ENCODE peak calls at places on chromosome 13, in four cellular contexts. S is A549, R is heart left ventricle, Y is breast epithelium. K is an unnamed sample.

GRCh38 chr13:103188688-103189326 is 122.6 kb upstream of the SLC10A2 start:
- DNase-seq in S (peak; percentile 0), R (no peak), Y (no peak), K (no peak)

GRCh38 chr13:54536112-54536511 is 1507.5 kb downstream of the OLFM4 start:
- DNase-seq in S (peak; percentile 0), R (no peak), Y (no peak), K (no peak)

GRCh38 chr13:25103711-25104110 is 7.8 kb downstream of the PABPC3 start:
- DNase-seq in S (no peak), R (no peak), Y (no peak), K (no peak)

GRCh38 chr13:108325863-108326262 is 56.3 kb downstream of the TNFSF13B start:
- DNase-seq in S (no peak), R (no peak), Y (no peak), K (no peak)

GRCh38 chr13:105370011-105370645 is 1165.3 kb downstream of the EFNB2 start:
- DNase-seq in S (no peak), R (no peak), Y (no peak), K (no peak)

GRCh38 chr13:48976677-48977625 is 1.2 kb downstream of the FNDC3A start:
- DNase-seq in S (peak; percentile 3), R (no peak), Y (no peak), K (peak; percentile 70)

GRCh38 chr13:23796546-23796945 is 92.7 kb downstream of the MIPEP start:
- DNase-seq in S (no peak), R (no peak), Y (no peak), K (no peak)

GRCh38 chr13:35210234-35210633 is 266.3 kb downstream of the MAB21L1 start:
- DNase-seq in S (no peak), R (no peak), Y (no peak), K (no peak)

GRCh38 chr13:94550030-94550738 is 45.8 kb downstream of the TGDS start:
- DNase-seq in S (no peak), R (no peak), Y (peak; percentile 18), K (no peak)

GRCh38 chr13:50222569-50223332 is 207.5 kb downstream of the KCNRG start:
- DNase-seq in S (no peak), R (peak; percentile 40), Y (peak; percentile 54), K (no peak)

GRCh38 chr13:67223742-67224141 is 6.4 kb downstream of the PCDH9 start:
- DNase-seq in S (no peak), R (no peak), Y (no peak), K (no peak)

GRCh38 chr13:49936943-49937273 is 768 bp upstream of the SPRYD7 start:
- DNase-seq in S (no peak), R (no peak), Y (no peak), K (no peak)

GRCh38 chr13:80215368-80215767 is 125.6 kb downstream of the SPRY2 start:
- DNase-seq in S (peak; percentile 35), R (no peak), Y (no peak), K (no peak)

GRCh38 chr13:67408823-67409222 is 178.7 kb upstream of the PCDH9 start:
- DNase-seq in S (no peak), R (no peak), Y (no peak), K (no peak)

GRCh38 chr13:32202268-32202667 is 112.9 kb downstream of the ZAR1L start:
- DNase-seq in S (no peak), R (no peak), Y (no peak), K (no peak)

GRCh38 chr13:80132741-80133601 is 208.0 kb downstream of the SPRY2 start:
- DNase-seq in S (peak; percentile 81), R (peak; percentile 69), Y (peak; percentile 53), K (no peak)

GRCh38 chr13:33543631-33544030 is 258.1 kb upstream of the STARD13 start:
- DNase-seq in S (no peak), R (no peak), Y (no peak), K (no peak)

GRCh38 chr13:91056746-91057145 is 290.7 kb upstream of the MIR17HG start:
- DNase-seq in S (no peak), R (no peak), Y (no peak), K (no peak)

GRCh38 chr13:110759710-110760109 is 46.2 kb downstream of the ING1 start:
- DNase-seq in S (no peak), R (no peak), Y (no peak), K (no peak)

GRCh38 chr13:99829593-99830239 is 141.9 kb downstream of the ZIC5 start:
- DNase-seq in S (no peak), R (no peak), Y (no peak), K (no peak)
- H3K27ac ChIP-seq in S (no peak overlapping the region), R (no peak overlapping the region), Y (no peak overlapping the region), K (no peak overlapping the region)

DNA sequence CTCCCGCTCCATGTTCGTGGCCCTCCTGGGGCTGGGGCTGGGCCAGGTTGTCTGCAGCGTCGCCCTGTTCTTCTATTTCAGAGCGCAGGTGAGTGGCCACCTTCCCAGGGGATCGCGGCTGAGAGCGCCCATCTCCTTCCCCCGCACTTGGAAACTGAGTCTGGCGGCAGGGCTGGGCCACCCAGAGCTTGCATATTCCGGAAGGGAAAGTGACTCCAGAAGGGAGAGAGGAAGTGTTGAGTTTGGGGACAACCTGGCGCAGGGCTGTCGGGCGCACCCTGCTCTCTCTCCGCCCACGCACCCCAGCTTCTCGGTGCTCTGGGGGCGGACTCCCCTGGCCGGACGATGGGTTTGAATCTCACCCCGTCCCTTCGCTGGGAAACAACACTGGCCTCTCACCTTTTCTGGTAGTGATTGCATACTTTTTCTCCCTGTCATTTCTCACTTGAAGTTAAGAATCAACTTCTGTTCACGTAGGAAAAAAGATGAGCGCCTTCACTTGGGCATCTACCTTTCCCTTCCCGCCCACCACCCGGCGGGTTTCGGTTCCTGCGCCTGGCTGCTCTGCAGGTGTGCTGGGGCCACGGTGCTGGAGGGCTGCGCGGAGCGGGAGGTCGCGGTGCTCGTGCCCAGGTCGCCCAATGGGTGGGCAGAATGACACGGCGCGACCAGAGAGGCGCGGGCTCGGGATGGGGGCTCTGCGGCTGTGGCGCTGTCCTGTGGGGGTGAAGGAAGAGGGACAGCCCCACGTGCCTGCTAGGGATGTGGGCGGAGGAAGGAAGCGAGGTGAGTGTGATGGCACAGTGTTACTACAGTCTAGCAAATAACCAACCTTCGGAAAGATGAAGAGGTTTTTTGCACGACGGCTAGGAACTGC is 721 bp downstream of the TNFSF11 start:
- DNase-seq in S (no peak), R (no peak), Y (no peak), K (no peak)
- H3K4me3 ChIP-seq in S (peak overlapping the region; percentile 15), R (no peak overlapping the region), Y (peak overlapping the region; percentile 27), K (peak overlapping the region; percentile 21)

DNA sequence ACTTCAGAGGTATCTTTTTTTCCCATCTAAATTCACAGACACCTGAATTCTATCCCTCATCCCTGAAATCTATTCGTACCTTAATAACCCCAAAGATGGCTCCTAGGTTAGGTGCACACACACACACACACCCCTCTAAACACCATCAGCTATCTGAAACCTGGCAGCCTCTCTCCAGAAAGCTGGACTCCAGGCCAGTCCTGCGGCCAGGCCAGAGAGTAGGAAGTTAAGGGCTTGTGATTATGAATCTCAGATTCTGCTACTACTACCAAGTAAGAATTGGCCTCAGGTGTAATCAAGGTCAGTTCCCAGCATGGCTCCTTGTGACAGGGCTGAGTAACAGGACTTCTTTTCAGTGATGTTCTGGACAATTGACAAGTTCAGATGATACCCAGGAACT is 244.2 kb upstream of the SERP2 start:
- DNase-seq in S (no peak), R (no peak), Y (no peak), K (no peak)
- H3K4me1 ChIP-seq in S (peaks cover 5% of the 10 kb centered on the region), R (no peaks in the 10 kb centered on the region), Y (no peaks in the 10 kb centered on the region), K (peaks cover 7% of the 10 kb centered on the region)

GRCh38 chr13:46894534-46894906 is 2.3 kb downstream of the HTR2A start:
- DNase-seq in S (no peak), R (no peak), Y (no peak), K (no peak)
- H3K27ac ChIP-seq in S (no peak overlapping the region), R (no peak overlapping the region), Y (peak overlapping the region; percentile 83), K (no peak overlapping the region)

DNA sequence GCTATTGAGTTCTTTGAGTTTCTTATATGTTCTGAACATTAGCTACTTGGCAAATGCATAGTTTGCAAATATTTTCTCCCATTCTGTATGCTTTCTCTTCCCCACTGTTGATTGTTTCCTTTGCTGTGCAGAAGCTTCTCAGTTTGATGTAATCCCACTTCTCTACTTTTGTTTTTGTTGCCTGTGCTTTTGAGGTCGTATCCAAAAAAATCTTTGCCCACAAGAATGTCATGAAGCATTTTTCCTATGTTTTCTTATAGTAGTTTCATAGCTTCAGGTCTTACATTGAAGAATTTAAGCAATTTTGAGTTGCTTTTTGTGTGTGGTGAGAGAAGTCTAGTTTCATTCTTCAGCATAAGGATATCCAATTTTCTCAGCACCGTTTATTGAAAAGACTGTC is 536.7 kb upstream of the ARGLU1 start:
- DNase-seq in S (no peak), R (no peak), Y (no peak), K (no peak)
- H3K4me3 ChIP-seq in S (no peak overlapping the region), R (no peak overlapping the region), Y (no peak overlapping the region), K (no peak overlapping the region)

GRCh38 chr13:97583884-97584497 is 150.0 kb downstream of the RAP2A start:
- DNase-seq in S (no peak), R (no peak), Y (no peak), K (no peak)
- H3K4me1 ChIP-seq in S (no peaks in the 10 kb centered on the region), R (no peaks in the 10 kb centered on the region), Y (no peaks in the 10 kb centered on the region), K (no peaks in the 10 kb centered on the region)

GRCh38 chr13:111791131-111791530 is 275.8 kb upstream of the SOX1 start:
- DNase-seq in S (no peak), R (no peak), Y (no peak), K (peak; percentile 31)
- H3K27ac ChIP-seq in S (no peak overlapping the region), R (no peak overlapping the region), Y (no peak overlapping the region), K (no peak overlapping the region)

GRCh38 chr13:98584668-98585397 is 7.9 kb upstream of the STK24 start:
- DNase-seq in S (no peak), R (no peak), Y (no peak), K (no peak)
- H3K4me3 ChIP-seq in S (no peak overlapping the region), R (no peak overlapping the region), Y (no peak overlapping the region), K (no peak overlapping the region)

DNA sequence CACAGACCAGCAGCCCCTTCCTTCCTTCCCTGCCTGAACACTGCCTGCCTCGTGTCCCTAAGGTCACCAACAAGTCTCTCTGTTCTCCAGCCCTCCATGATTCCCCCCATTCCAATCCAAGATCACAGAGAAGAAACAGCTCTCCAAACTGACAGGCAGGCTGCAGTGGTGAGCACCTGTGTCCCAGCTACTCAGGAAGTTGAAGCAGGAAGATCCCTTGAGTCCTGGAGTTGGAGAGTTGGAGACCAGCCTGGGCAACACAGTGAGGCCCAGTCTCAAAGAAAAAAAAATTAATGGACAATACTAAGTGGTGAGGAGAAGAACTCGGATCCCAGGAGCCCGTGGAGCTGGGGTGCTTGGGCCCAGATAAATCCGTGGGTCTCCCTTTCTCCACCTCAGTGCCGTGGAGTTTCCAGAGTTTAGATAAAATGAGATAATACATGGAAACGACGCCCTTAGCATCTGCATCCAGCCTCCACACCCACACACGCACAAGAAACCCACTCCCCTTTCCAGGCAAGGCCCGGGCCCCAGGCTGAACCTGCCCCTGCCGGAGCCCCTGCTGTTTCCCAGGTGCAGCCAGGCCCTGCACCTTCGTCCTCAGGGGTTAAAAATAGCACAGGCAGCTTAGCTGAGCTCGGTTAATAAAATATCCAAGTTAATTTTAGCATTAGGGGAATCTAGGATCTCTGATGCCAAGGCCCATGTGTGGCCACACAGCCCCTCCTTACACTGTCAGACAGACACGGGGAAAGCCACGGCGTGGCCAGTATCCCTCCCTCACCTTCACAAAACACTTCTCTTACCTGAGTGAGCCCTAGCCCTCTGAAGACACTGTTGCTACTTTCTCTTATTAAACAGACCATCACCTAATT is 4.7 kb downstream of the RASA3 start:
- DNase-seq in S (no peak), R (no peak), Y (no peak), K (no peak)
- H3K4me1 ChIP-seq in S (peaks cover 6% of the 10 kb centered on the region), R (peaks cover 35% of the 10 kb centered on the region), Y (peaks cover 6% of the 10 kb centered on the region), K (peaks cover 19% of the 10 kb centered on the region)

K was measured in RWPE2.